ENCODE peak calls at places on chromosome 5, in four cellular contexts. One of them, this sample, is unnamed.

GRCh38 chr5:157457391-157457790 is 2.6 kb upstream of the NIPAL4 start:
- DNase-seq in RPMI7951: no peak
- DNase-seq in retina: no peak
- DNase-seq in GM12891: no peak
- DNase-seq in this sample: no peak

GRCh38 chr5:111120911-111121310 is 28.8 kb downstream of the WDR36 start:
- DNase-seq in RPMI7951: no peak
- DNase-seq in GM12891: no peak
- DNase-seq in retina: no peak
- DNase-seq in this sample: no peak

GRCh38 chr5:169637856-169638190 is 748 bp downstream of the DOCK2 start:
- DNase-seq in GM12891: peak
- DNase-seq in retina: no peak
- DNase-seq in RPMI7951: no peak
- DNase-seq in this sample: peak

GRCh38 chr5:111079846-111080245 is 8.3 kb downstream of the TSLP start:
- DNase-seq in RPMI7951: no peak
- DNase-seq in GM12891: no peak
- DNase-seq in retina: no peak
- DNase-seq in this sample: no peak

GRCh38 chr5:154465169-154465568 is 12.9 kb downstream of the HAND1 start:
- DNase-seq in retina: no peak
- DNase-seq in GM12891: no peak
- DNase-seq in RPMI7951: peak
- DNase-seq in this sample: no peak

GRCh38 chr5:78972654-78973428 is 12.3 kb downstream of the ARSB start:
- DNase-seq in retina: no peak
- DNase-seq in RPMI7951: peak
- DNase-seq in GM12891: no peak
- DNase-seq in this sample: no peak

GRCh38 chr5:96065577-96066385 is 104.1 kb upstream of the ELL2 start:
- DNase-seq in GM12891: no peak
- DNase-seq in RPMI7951: no peak
- DNase-seq in retina: no peak
- DNase-seq in this sample: no peak

GRCh38 chr5:10565785-10566506 is 2.1 kb downstream of the ANKRD33B start:
- DNase-seq in GM12891: no peak
- DNase-seq in RPMI7951: no peak
- DNase-seq in retina: no peak
- DNase-seq in this sample: no peak

GRCh38 chr5:149387081-149387611 is 8.1 kb upstream of the IL17B start:
- DNase-seq in GM12891: no peak
- DNase-seq in retina: no peak
- DNase-seq in RPMI7951: peak
- DNase-seq in this sample: no peak